ENCODE peak calls at places on chromosomes 3 and 15, in seven cellular contexts. O is stomach; W is left ventricle myocardium inferior; U is lower lobe of right lung; D is esophagus muscularis mucosa; K is effector memory CD4-positive, alpha-beta T cell; V is tibial nerve. H is an unnamed sample.
A peak's percentile ranks its signal among the peaks of the same experiment; 100 is the strongest.

GRCh38 chr3:64975138-64975537 is 287.3 kb upstream of the ADAMTS9 start:
- DNase-seq in O (no peak), V (no peak), W (peak; percentile 58), D (no peak), K (no peak), U (no peak), H (no peak)

GRCh38 chr15:90295270-90295648 is 29.8 kb downstream of the NGRN start:
- DNase-seq in O (no peak), W (no peak), U (no peak), D (no peak), V (no peak), K (no peak), H (peak; percentile 57)

GRCh38 chr3:186121968-186122367 is 13.1 kb upstream of the ETV5 start:
- DNase-seq in K (no peak), V (no peak), U (peak; percentile 51), O (peak; percentile 38), D (no peak), W (no peak), H (no peak)

GRCh38 chr15:75215107-75216004 is 13.7 kb downstream of the C15orf39 start:
- DNase-seq in K (no peak), D (no peak), V (no peak), O (no peak), W (no peak), U (no peak), H (no peak)

GRCh38 chr3:123489400-123490004 is 40.6 kb upstream of the ADCY5 start:
- DNase-seq in O (peak; percentile 65), K (no peak), U (peak; percentile 59), W (peak; percentile 73), V (peak; percentile 92), D (no peak), H (peak; percentile 68)

GRCh38 chr15:43723151-43723550 is 23.1 kb upstream of the PDIA3 start:
- DNase-seq in D (no peak), O (no peak), U (no peak), V (no peak), K (no peak), W (no peak), H (no peak)

GRCh38 chr15:22979069-22979698 is 984 bp downstream of the CYFIP1 start:
- DNase-seq in W (peak; percentile 54), V (peak; percentile 43), U (peak; percentile 77), O (peak; percentile 72), D (no peak), K (no peak), H (peak; percentile 75)

GRCh38 chr3:57961177-57961827 is 46.9 kb upstream of the FLNB start:
- DNase-seq in V (no peak), D (no peak), O (no peak), W (no peak), U (no peak), K (no peak), H (no peak)

GRCh38 chr15:63029701-63030100 is 12.8 kb upstream of the TPM1 start:
- DNase-seq in W (no peak), U (no peak), V (no peak), K (no peak), D (no peak), O (no peak), H (no peak)

GRCh38 chr3:186920301-186920700 is 10.0 kb upstream of the ST6GAL1 start:
- DNase-seq in K (no peak), U (no peak), W (no peak), D (no peak), V (no peak), O (no peak), H (no peak)

GRCh38 chr15:70608156-70608555 is 155.2 kb downstream of the UACA start:
- DNase-seq in O (no peak), K (no peak), D (peak; percentile 50), V (no peak), U (no peak), W (no peak), H (no peak)

GRCh38 chr3:133211449-133211848 is 173.3 kb downstream of the TMEM108 start:
- DNase-seq in D (no peak), U (no peak), K (no peak), O (no peak), V (no peak), W (no peak), H (no peak)

GRCh38 chr15:24696855-24697254 is 21.3 kb downstream of the NPAP1 start:
- DNase-seq in W (no peak), K (no peak), U (no peak), D (no peak), V (no peak), O (no peak), H (no peak)

GRCh38 chr15:47717036-47717611 is at the start of gene SEMA6D:
- DNase-seq in K (no peak), W (peak; percentile 75), D (no peak), V (peak; percentile 62), O (peak; percentile 45), U (peak; percentile 55), H (peak; percentile 83)

GRCh38 chr3:193040836-193041672 is 123.4 kb upstream of the MB21D2 start:
- DNase-seq in D (peak; percentile 5), V (peak; percentile 5), K (no peak), W (no peak), O (no peak), U (no peak), H (no peak)

GRCh38 chr3:23501201-23501824 is 298.2 kb downstream of the UBE2E2 start:
- DNase-seq in K (no peak), D (no peak), W (no peak), U (no peak), O (no peak), V (no peak), H (no peak)

GRCh38 chr3:129505341-129505740 is 23.1 kb upstream of the RHO start:
- DNase-seq in D (no peak), K (no peak), O (no peak), W (no peak), U (no peak), V (no peak), H (no peak)

GRCh38 chr3:52704611-52705437 is 767 bp downstream of the GLT8D1 start:
- DNase-seq in W (no peak), D (no peak), K (no peak), O (no peak), U (no peak), V (peak; percentile 20), H (peak; percentile 61)

GRCh38 chr3:132276228-132276906 is 40.8 kb upstream of the ACP3 start:
- DNase-seq in D (no peak), V (no peak), K (no peak), U (no peak), O (no peak), W (no peak), H (no peak)

GRCh38 chr15:45635191-45635638 is 386 bp downstream of the SQOR start:
- DNase-seq in D (peak; percentile 95), K (peak; percentile 43), W (peak; percentile 69), O (peak; percentile 73), U (peak; percentile 83), V (peak; percentile 46), H (peak; percentile 77)

GRCh38 chr3:138173769-138174420 is 826 bp downstream of the DBR1 start:
- DNase-seq in U (no peak), V (no peak), O (no peak), K (no peak), W (no peak), D (no peak), H (no peak)

GRCh38 chr3:181695661-181696491 is 15.8 kb upstream of the SOX2 start:
- DNase-seq in D (no peak), O (peak; percentile 38), V (no peak), W (no peak), U (peak; percentile 51), K (no peak), H (no peak)

DNA sequence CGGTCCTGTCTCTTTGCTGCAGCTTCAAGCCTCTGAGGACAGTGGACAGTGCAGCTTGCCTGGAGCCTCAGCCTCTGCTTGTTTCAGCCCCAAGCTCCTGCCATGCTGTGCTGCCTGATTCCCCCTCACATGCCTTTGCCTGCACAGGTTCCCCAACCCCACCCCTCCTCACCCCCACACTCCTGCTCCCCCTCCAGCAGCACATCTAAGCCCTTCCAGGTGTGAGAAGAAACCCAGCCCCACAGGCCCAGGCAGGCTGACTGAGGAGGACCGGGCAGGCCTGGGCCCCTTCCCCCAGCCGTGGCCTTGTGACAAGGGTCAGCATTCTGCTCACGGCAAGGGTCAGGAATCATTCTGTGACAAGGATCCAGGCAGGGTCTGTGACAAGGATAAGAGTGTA is 22.8 kb downstream of the VIPR1 start:
- DNase-seq in K (no peak), V (no peak), U (no peak), D (no peak), O (no peak), W (no peak), H (no peak)
- H3K27ac ChIP-seq in K (no peak overlapping the region), V (no peak overlapping the region), U (peak overlapping the region; percentile 20), D (no peak overlapping the region), O (no peak overlapping the region), W (no peak overlapping the region), H (no peak overlapping the region)

DNA sequence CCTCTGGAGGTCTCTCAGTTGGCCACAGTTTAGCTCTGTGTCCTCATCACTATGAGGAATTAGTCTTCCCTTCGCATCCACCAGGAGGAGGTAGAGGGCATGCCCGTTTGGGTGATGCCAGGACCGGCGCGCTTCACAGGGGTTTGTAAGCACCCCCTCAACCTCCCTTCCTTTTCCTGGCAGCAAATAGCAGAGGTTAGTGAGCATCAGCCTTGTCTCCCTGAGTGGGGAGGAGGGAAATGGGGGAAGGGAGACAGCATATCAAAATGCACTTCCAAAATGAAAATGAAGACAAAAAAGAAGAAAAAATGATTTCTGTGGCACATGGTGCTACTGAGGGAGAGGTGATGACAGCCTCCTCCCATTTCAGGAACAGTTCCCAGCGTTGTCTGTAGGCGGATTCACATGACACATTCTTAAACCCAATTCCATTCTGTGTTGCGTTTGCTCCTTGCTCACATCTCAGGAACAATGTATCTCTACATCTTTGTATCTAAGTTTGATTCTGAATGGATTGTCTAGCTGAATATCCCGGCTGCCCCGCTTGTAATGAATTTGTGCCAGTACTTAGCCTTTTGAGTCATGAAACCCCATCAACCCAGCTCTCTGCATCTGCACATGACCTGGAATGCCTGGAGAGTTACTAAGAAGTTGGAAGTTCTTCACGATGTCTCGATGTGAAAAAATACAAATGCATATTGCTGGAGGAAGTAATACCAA is 45.1 kb downstream of the TYRO3 start:
- DNase-seq in O (peak; percentile 57), V (peak; percentile 66), W (peak; percentile 46), D (no peak), K (peak; percentile 13), U (peak; percentile 72), H (peak; percentile 78)
- H3K27ac ChIP-seq in O (no peak overlapping the region), V (no peak overlapping the region), W (no peak overlapping the region), D (peak overlapping the region; percentile 61), K (no peak overlapping the region), U (peak overlapping the region; percentile 21), H (no peak overlapping the region)

DNA sequence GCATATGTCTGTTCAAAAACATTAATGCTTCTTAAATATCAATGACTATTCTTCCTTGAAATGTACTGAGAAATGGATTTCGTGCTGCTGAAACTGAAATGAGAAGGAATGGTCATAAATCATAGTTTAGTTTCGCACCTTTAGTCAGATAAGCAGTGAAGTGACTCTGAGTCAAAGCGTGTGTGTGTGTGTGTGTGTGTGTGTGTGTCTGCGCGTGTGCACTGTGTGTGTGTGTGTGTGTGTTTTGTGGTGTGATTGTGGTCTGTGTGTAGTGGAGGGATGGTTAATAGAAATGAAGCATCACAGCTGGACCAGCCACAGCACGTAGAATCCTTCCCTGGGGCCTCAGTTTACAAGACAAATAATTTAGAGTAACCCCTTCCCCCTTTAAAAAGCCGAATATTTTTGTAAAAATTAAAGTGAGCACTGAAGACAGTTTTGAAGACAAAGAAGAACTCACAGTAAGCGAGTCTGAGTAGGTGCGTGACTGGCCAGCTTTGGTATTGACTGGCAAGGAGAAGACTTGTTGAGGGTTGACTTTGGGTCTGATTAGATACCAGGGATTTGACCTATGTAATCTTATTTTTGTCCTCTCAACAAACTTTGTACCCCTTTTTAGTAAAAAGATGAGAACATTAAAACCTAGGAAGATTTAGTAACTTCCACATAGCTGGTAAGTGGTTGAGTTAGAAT is 202.0 kb upstream of the IL12A start:
- DNase-seq in U (no peak), O (no peak), W (no peak), K (no peak), V (no peak), D (no peak), H (no peak)
- H3K27ac ChIP-seq in U (no peak overlapping the region), O (no peak overlapping the region), W (no peak overlapping the region), K (no peak overlapping the region), V (no peak overlapping the region), D (peak overlapping the region; percentile 88), H (peak overlapping the region; percentile 61)

GRCh38 chr3:108219336-108219735 is 2.9 kb downstream of the IFT57 start:
- DNase-seq in V (no peak), O (no peak), U (no peak), K (no peak), W (no peak), D (no peak), H (no peak)
- H3K27ac ChIP-seq in V (no peak overlapping the region), O (no peak overlapping the region), U (peak overlapping the region; percentile 5), K (no peak overlapping the region), W (no peak overlapping the region), D (no peak overlapping the region), H (no peak overlapping the region)

H was measured in right atrium auricular region.